ENCODE peak calls at places on chromosomes 3 and 15, in five cellular contexts. G is mammary epithelial cell, U is progenitor cell of endocrine pancreas, R is lower lobe of right lung, V is kidney epithelial cell. L is an unnamed sample.

GRCh38 chr15:99978426-99978825 is 245.2 kb upstream of the LYSMD4 start:
- DNase-seq in G (no peak), U (no peak), R (peak; percentile 22), V (no peak), L (no peak)

GRCh38 chr3:111321786-111322185 is 220.2 kb upstream of the CD96 start:
- DNase-seq in G (no peak), U (no peak), R (no peak), V (no peak), L (no peak)

GRCh38 chr3:197029511-197030167 is at the start of gene MELTF:
- DNase-seq in G (no peak), U (peak; percentile 71), R (peak; percentile 82), V (no peak), L (peak; percentile 74)

GRCh38 chr15:101353240-101353639 is 58.2 kb upstream of the SNRPA1 start:
- DNase-seq in G (no peak), U (no peak), R (no peak), V (no peak), L (no peak)

GRCh38 chr3:190076601-190077444 is 43.9 kb downstream of the P3H2 start:
- DNase-seq in G (peak; percentile 91), U (no peak), R (no peak), V (peak; percentile 99), L (no peak)

GRCh38 chr3:134793562-134793961 is 1.5 kb upstream of the EPHB1 start:
- DNase-seq in G (no peak), U (no peak), R (no peak), V (no peak), L (no peak)

GRCh38 chr15:22866066-22866465 is 27.6 kb downstream of the NIPA2 start:
- DNase-seq in G (no peak), U (no peak), R (no peak), V (no peak), L (no peak)

GRCh38 chr3:121998030-121998580 is 23.9 kb downstream of the ILDR1 start:
- DNase-seq in G (peak; percentile 42), U (no peak), R (no peak), V (peak; percentile 39), L (peak; percentile 75)

GRCh38 chr3:63295356-63295755 is 17.2 kb downstream of the SYNPR start:
- DNase-seq in G (no peak), U (no peak), R (no peak), V (no peak), L (no peak)

GRCh38 chr3:64300790-64301423 is 75.6 kb upstream of the PRICKLE2 start:
- DNase-seq in G (peak; percentile 82), U (no peak), R (no peak), V (no peak), L (no peak)

GRCh38 chr3:3683261-3683660 is 116.0 kb upstream of the LRRN1 start:
- DNase-seq in G (peak; percentile 38), U (no peak), R (no peak), V (peak; percentile 41), L (no peak)

GRCh38 chr15:37219211-37219701 is 118.9 kb upstream of the MEIS2 start:
- DNase-seq in G (no peak), U (no peak), R (no peak), V (no peak), L (no peak)

GRCh38 chr15:52540374-52541012 is 11.8 kb upstream of the MYO5A start:
- DNase-seq in G (no peak), U (no peak), R (no peak), V (no peak), L (no peak)

GRCh38 chr15:27690290-27690689 is 408.8 kb downstream of the OCA2 start:
- DNase-seq in G (no peak), U (no peak), R (no peak), V (no peak), L (no peak)

GRCh38 chr3:10116138-10116460 is 624 bp downstream of the BRK1 start:
- DNase-seq in G (peak; percentile 43), U (no peak), R (no peak), V (peak; percentile 12), L (no peak)

GRCh38 chr3:30694668-30695067 is 88.3 kb downstream of the TGFBR2 start:
- DNase-seq in G (no peak), U (no peak), R (no peak), V (no peak), L (no peak)
- TF ChIP-seq CTCF in G (no peak), U (no peak), R (no peak), V (no peak), L (no peak)

GRCh38 chr3:179336345-179336929 is 11.1 kb upstream of the MFN1 start:
- DNase-seq in G (no peak), U (no peak), R (no peak), V (no peak), L (no peak)
- TF ChIP-seq CTCF in G (no peak), U (no peak), R (no peak), V (no peak), L (no peak)

GRCh38 chr3:141452773-141453172 is 34.1 kb upstream of the RASA2 start:
- DNase-seq in G (no peak), U (no peak), R (no peak), V (no peak), L (no peak)

GRCh38 chr3:141449424-141449823 is 37.4 kb upstream of the RASA2 start:
- DNase-seq in G (no peak), U (no peak), R (no peak), V (no peak), L (no peak)

GRCh38 chr3:141450727-141451378 is 36.0 kb upstream of the RASA2 start:
- DNase-seq in G (no peak), U (no peak), R (no peak), V (no peak), L (no peak)

GRCh38 chr3:141454055-141454454 is 32.8 kb upstream of the RASA2 start:
- DNase-seq in G (no peak), U (no peak), R (no peak), V (no peak), L (no peak)

GRCh38 chr3:141452045-141452444 is 34.8 kb upstream of the RASA2 start:
- DNase-seq in G (peak; percentile 31), U (no peak), R (no peak), V (no peak), L (no peak)
- TF ChIP-seq CTCF in G (peak; percentile 65), U (peak; percentile 59), R (peak; percentile 64), V (peak; percentile 57), L (peak; percentile 44)

DNA sequence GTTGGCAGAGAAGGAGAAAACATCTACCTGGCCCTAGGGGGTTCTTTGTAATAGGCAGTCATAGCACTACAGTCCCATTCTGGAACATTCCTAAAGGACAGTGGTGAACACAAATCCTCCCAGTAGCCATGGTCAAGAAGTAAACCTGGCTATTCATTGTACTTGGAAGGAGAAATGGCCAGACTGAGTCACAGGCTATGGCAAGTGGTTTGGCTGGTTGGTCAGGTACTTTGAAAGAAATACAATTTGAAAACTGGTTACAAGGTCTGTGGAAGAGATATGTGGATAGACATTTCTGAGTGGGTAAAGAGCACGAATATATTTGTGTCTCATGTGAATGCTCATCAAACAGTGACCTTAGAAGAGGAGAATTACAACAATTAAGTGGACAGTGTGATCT is 33.0 kb upstream of the FAN1 start:
- DNase-seq in G (peak; percentile 9), U (no peak), R (no peak), V (no peak), L (no peak)
- TF ChIP-seq CTCF in G (no peak), U (no peak), R (no peak), V (no peak), L (no peak)

GRCh38 chr15:31206386-31207174 is 105.1 kb upstream of the TRPM1 start:
- DNase-seq in G (no peak), U (no peak), R (no peak), V (no peak), L (no peak)
- TF ChIP-seq CTCF in G (no peak), U (no peak), R (no peak), V (no peak), L (no peak)

GRCh38 chr3:56887402-56888025 is 85.8 kb upstream of the ARHGEF3 start:
- DNase-seq in G (no peak), U (no peak), R (no peak), V (no peak), L (no peak)
- TF ChIP-seq CTCF in G (no peak), U (no peak), R (no peak), V (no peak), L (no peak)

DNA sequence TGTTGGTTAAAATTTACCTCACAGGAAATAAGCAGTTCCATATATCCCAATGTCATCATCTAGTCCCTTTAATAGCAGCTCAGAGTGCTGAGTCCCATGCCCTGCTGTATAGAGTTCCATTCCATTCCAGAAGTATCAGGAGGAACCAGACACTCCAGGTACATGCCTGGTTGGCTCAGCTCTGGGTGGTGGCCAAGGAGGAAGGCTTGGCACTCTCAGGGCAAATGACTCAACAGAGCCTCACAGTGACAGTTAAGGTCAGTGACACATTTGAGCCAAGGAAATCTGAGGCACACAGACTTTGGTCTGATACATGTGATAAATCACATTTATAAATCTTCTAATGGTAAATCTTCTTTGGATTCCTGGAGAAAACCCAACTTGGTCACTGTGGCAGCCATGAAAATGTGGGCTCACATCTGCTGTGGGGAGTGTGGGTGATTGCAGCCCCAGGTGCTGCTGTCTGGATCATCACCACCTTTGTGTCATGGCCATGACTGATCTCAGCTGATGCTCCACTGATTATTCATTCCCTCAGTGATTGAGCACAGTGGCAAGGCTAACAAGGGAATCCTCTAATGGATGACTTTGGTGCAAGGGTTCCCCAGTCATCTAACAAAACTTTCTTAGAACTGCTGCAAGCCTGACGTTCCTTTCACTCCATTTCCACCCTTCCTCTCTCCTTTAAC is 9.3 kb downstream of the HHLA2 start:
- DNase-seq in G (peak; percentile 47), U (no peak), R (peak; percentile 56), V (no peak), L (no peak)
- TF ChIP-seq CTCF in G (no peak), U (no peak), R (no peak), V (no peak), L (no peak)

DNA sequence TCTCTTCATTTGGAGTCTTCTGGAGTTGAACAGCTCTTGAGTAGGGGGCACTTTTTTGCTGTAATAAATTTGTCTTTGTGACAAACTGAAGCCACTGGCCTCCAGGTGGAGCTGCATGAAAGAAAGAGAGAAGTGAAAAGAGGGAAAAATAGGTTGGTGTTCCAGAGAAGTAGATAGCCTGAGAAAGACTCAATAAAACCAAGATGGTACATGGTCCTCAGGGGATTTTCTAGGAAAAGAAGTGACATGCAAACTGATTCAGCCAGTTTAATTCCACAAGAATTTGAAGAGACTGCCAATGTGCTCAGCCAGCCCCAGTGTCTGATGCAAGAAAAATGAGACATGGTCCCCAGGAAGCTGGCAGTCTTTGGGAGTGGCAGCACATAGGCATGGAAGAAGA is 152.7 kb downstream of the CD47 start:
- DNase-seq in G (peak; percentile 46), U (no peak), R (no peak), V (no peak), L (no peak)
- TF ChIP-seq CTCF in G (peak; percentile 41), U (peak; percentile 39), R (peak; percentile 46), V (peak; percentile 49), L (peak; percentile 47)